ENCODE peak calls at places on chromosomes 13 and 19, in ten cellular contexts. One of them, this sample, is unnamed.

GRCh38 chr19:44662686-44663085 is 8.6 kb upstream of the CEACAM19 start:
- DNase-seq in vagina: no peak
- DNase-seq in Peyer's patch: no peak
- DNase-seq in lower leg skin: no peak
- DNase-seq in A549: no peak
- DNase-seq in prostate gland: no peak
- DNase-seq in uterus: no peak
- DNase-seq in H54: no peak
- DNase-seq in body of pancreas: no peak
- DNase-seq in adrenal gland: no peak
- DNase-seq in this sample: no peak

GRCh38 chr13:76754414-76754813 is 131.8 kb downstream of the KCTD12 start:
- DNase-seq in adrenal gland: no peak
- DNase-seq in Peyer's patch: no peak
- DNase-seq in H54: no peak
- DNase-seq in prostate gland: no peak
- DNase-seq in A549: no peak
- DNase-seq in body of pancreas: peak; percentile 36
- DNase-seq in vagina: no peak
- DNase-seq in uterus: no peak
- DNase-seq in lower leg skin: no peak
- DNase-seq in this sample: no peak

GRCh38 chr13:21175656-21176194 is 627 bp downstream of the SKA3 start:
- DNase-seq in H54: no peak
- DNase-seq in body of pancreas: no peak
- DNase-seq in lower leg skin: no peak
- DNase-seq in A549: no peak
- DNase-seq in adrenal gland: no peak
- DNase-seq in uterus: no peak
- DNase-seq in prostate gland: no peak
- DNase-seq in Peyer's patch: no peak
- DNase-seq in vagina: no peak
- DNase-seq in this sample: peak; percentile 57

GRCh38 chr19:18995804-18996241 is 37.5 kb downstream of the SUGP2 start:
- DNase-seq in body of pancreas: peak; percentile 70
- DNase-seq in Peyer's patch: peak; percentile 47
- DNase-seq in lower leg skin: no peak
- DNase-seq in vagina: no peak
- DNase-seq in H54: peak; percentile 86
- DNase-seq in uterus: peak; percentile 37
- DNase-seq in adrenal gland: peak; percentile 82
- DNase-seq in A549: peak; percentile 64
- DNase-seq in prostate gland: peak; percentile 30
- DNase-seq in this sample: peak; percentile 44

GRCh38 chr13:102587916-102588315 is 8.9 kb upstream of the TPP2 start:
- DNase-seq in Peyer's patch: no peak
- DNase-seq in vagina: no peak
- DNase-seq in H54: no peak
- DNase-seq in uterus: no peak
- DNase-seq in lower leg skin: no peak
- DNase-seq in prostate gland: no peak
- DNase-seq in A549: no peak
- DNase-seq in adrenal gland: no peak
- DNase-seq in body of pancreas: no peak
- DNase-seq in this sample: no peak

GRCh38 chr13:29948246-29948645 is 97.8 kb upstream of the UBL3 start:
- DNase-seq in body of pancreas: no peak
- DNase-seq in Peyer's patch: no peak
- DNase-seq in uterus: no peak
- DNase-seq in H54: no peak
- DNase-seq in lower leg skin: no peak
- DNase-seq in prostate gland: no peak
- DNase-seq in vagina: no peak
- DNase-seq in A549: no peak
- DNase-seq in adrenal gland: no peak
- DNase-seq in this sample: no peak

GRCh38 chr19:10295847-10296591 is 6.3 kb downstream of the ICAM5 start:
- DNase-seq in A549: no peak
- DNase-seq in vagina: no peak
- DNase-seq in prostate gland: no peak
- DNase-seq in adrenal gland: no peak
- DNase-seq in lower leg skin: no peak
- DNase-seq in H54: no peak
- DNase-seq in Peyer's patch: no peak
- DNase-seq in body of pancreas: no peak
- DNase-seq in uterus: no peak
- DNase-seq in this sample: peak; percentile 73

GRCh38 chr13:102965802-102966201 is 100.4 kb downstream of the SLC10A2 start:
- DNase-seq in body of pancreas: no peak
- DNase-seq in A549: no peak
- DNase-seq in vagina: no peak
- DNase-seq in H54: no peak
- DNase-seq in Peyer's patch: no peak
- DNase-seq in prostate gland: no peak
- DNase-seq in lower leg skin: no peak
- DNase-seq in uterus: no peak
- DNase-seq in adrenal gland: no peak
- DNase-seq in this sample: no peak

GRCh38 chr19:13002389-13002898 is 7.2 kb downstream of the NFIX start:
- DNase-seq in adrenal gland: no peak
- DNase-seq in uterus: no peak
- DNase-seq in A549: no peak
- DNase-seq in body of pancreas: no peak
- DNase-seq in lower leg skin: no peak
- DNase-seq in Peyer's patch: no peak
- DNase-seq in prostate gland: peak; percentile 79
- DNase-seq in H54: no peak
- DNase-seq in vagina: no peak
- DNase-seq in this sample: no peak

GRCh38 chr13:44918323-44919102 is 70.8 kb downstream of the NUFIP1 start:
- DNase-seq in lower leg skin: peak; percentile 87
- DNase-seq in Peyer's patch: peak; percentile 95
- DNase-seq in body of pancreas: peak; percentile 93
- DNase-seq in uterus: peak; percentile 88
- DNase-seq in A549: no peak
- DNase-seq in vagina: peak; percentile 95
- DNase-seq in adrenal gland: peak; percentile 95
- DNase-seq in prostate gland: peak; percentile 83
- DNase-seq in H54: peak; percentile 40
- DNase-seq in this sample: peak; percentile 91

GRCh38 chr13:102394158-102395053 is 7.4 kb downstream of the FGF14 start:
- DNase-seq in uterus: peak; percentile 95
- DNase-seq in prostate gland: peak; percentile 73
- DNase-seq in body of pancreas: peak; percentile 97
- DNase-seq in Peyer's patch: peak; percentile 97
- DNase-seq in adrenal gland: peak; percentile 94
- DNase-seq in A549: peak; percentile 86
- DNase-seq in H54: no peak
- DNase-seq in vagina: peak; percentile 93
- DNase-seq in lower leg skin: peak; percentile 94
- DNase-seq in this sample: peak; percentile 94

GRCh38 chr13:44719857-44720671 is 143.9 kb upstream of the TSC22D1 start:
- DNase-seq in prostate gland: no peak
- DNase-seq in body of pancreas: peak; percentile 8
- DNase-seq in uterus: no peak
- DNase-seq in adrenal gland: no peak
- DNase-seq in H54: no peak
- DNase-seq in Peyer's patch: no peak
- DNase-seq in lower leg skin: no peak
- DNase-seq in A549: peak; percentile 22
- DNase-seq in vagina: no peak
- DNase-seq in this sample: no peak

GRCh38 chr13:52446265-52446664 is 4.2 kb downstream of the VPS36 start:
- DNase-seq in Peyer's patch: no peak
- DNase-seq in vagina: no peak
- DNase-seq in H54: no peak
- DNase-seq in A549: no peak
- DNase-seq in adrenal gland: no peak
- DNase-seq in lower leg skin: no peak
- DNase-seq in body of pancreas: no peak
- DNase-seq in prostate gland: no peak
- DNase-seq in uterus: no peak
- DNase-seq in this sample: no peak

GRCh38 chr13:34044660-34045080 is 226.7 kb downstream of the RFC3 start:
- DNase-seq in body of pancreas: no peak
- DNase-seq in lower leg skin: no peak
- DNase-seq in prostate gland: peak; percentile 34
- DNase-seq in adrenal gland: peak; percentile 20
- DNase-seq in A549: peak; percentile 75
- DNase-seq in H54: no peak
- DNase-seq in vagina: no peak
- DNase-seq in Peyer's patch: no peak
- DNase-seq in uterus: no peak
- DNase-seq in this sample: no peak

GRCh38 chr19:10226021-10226375 is 5.1 kb downstream of the S1PR2 start:
- DNase-seq in lower leg skin: no peak
- DNase-seq in A549: no peak
- DNase-seq in body of pancreas: no peak
- DNase-seq in prostate gland: no peak
- DNase-seq in uterus: no peak
- DNase-seq in vagina: no peak
- DNase-seq in H54: no peak
- DNase-seq in Peyer's patch: no peak
- DNase-seq in adrenal gland: no peak
- DNase-seq in this sample: no peak

GRCh38 chr19:6947745-6948144 is 60.4 kb downstream of the ADGRE1 start:
- DNase-seq in A549: peak; percentile 68
- DNase-seq in lower leg skin: no peak
- DNase-seq in vagina: no peak
- DNase-seq in uterus: no peak
- DNase-seq in adrenal gland: no peak
- DNase-seq in Peyer's patch: no peak
- DNase-seq in body of pancreas: no peak
- DNase-seq in prostate gland: no peak
- DNase-seq in H54: peak; percentile 77
- DNase-seq in this sample: no peak

GRCh38 chr13:39370048-39370447 is 232.9 kb downstream of the LHFPL6 start:
- DNase-seq in Peyer's patch: no peak
- DNase-seq in prostate gland: no peak
- DNase-seq in lower leg skin: no peak
- DNase-seq in A549: no peak
- DNase-seq in body of pancreas: no peak
- DNase-seq in uterus: no peak
- DNase-seq in adrenal gland: no peak
- DNase-seq in H54: no peak
- DNase-seq in vagina: no peak
- DNase-seq in this sample: no peak

GRCh38 chr19:2171349-2172145 is 7.8 kb downstream of the DOT1L start:
- DNase-seq in vagina: no peak
- DNase-seq in A549: no peak
- DNase-seq in body of pancreas: peak; percentile 64
- DNase-seq in Peyer's patch: peak; percentile 85
- DNase-seq in lower leg skin: no peak
- DNase-seq in prostate gland: no peak
- DNase-seq in adrenal gland: peak; percentile 78
- DNase-seq in H54: no peak
- DNase-seq in uterus: no peak
- DNase-seq in this sample: peak; percentile 78
- TF ChIP-seq POLR2A in vagina: no peak
- TF ChIP-seq POLR2A in A549: no peak
- TF ChIP-seq POLR2A in body of pancreas: no peak
- TF ChIP-seq POLR2A in Peyer's patch: no peak
- TF ChIP-seq POLR2A in lower leg skin: no peak
- TF ChIP-seq POLR2A in prostate gland: no peak
- TF ChIP-seq POLR2A in adrenal gland: no peak
- TF ChIP-seq POLR2A in H54: no peak
- TF ChIP-seq POLR2A in uterus: no peak
- TF ChIP-seq POLR2A in this sample: no peak

GRCh38 chr13:75482070-75482819 is at the start of gene TBC1D4:
- DNase-seq in Peyer's patch: peak; percentile 90
- DNase-seq in lower leg skin: peak; percentile 82
- DNase-seq in adrenal gland: peak; percentile 95
- DNase-seq in vagina: no peak
- DNase-seq in prostate gland: peak; percentile 90
- DNase-seq in body of pancreas: peak; percentile 89
- DNase-seq in H54: peak; percentile 67
- DNase-seq in A549: peak; percentile 90
- DNase-seq in uterus: peak; percentile 81
- DNase-seq in this sample: peak; percentile 89
- TF ChIP-seq POLR2A in Peyer's patch: peak; percentile 33
- TF ChIP-seq POLR2A in lower leg skin: no peak
- TF ChIP-seq POLR2A in adrenal gland: no peak
- TF ChIP-seq POLR2A in vagina: no peak
- TF ChIP-seq POLR2A in prostate gland: peak; percentile 14
- TF ChIP-seq POLR2A in body of pancreas: peak; percentile 40
- TF ChIP-seq POLR2A in H54: peak; percentile 35
- TF ChIP-seq POLR2A in A549: peak; percentile 27
- TF ChIP-seq POLR2A in uterus: peak; percentile 27
- TF ChIP-seq POLR2A in this sample: no peak

GRCh38 chr13:46132109-46132508 is 27.3 kb upstream of the CPB2 start:
- DNase-seq in lower leg skin: no peak
- DNase-seq in prostate gland: no peak
- DNase-seq in adrenal gland: no peak
- DNase-seq in A549: no peak
- DNase-seq in body of pancreas: no peak
- DNase-seq in uterus: no peak
- DNase-seq in vagina: no peak
- DNase-seq in H54: no peak
- DNase-seq in Peyer's patch: no peak
- DNase-seq in this sample: no peak
- TF ChIP-seq POLR2A in lower leg skin: no peak
- TF ChIP-seq POLR2A in prostate gland: no peak
- TF ChIP-seq POLR2A in adrenal gland: no peak
- TF ChIP-seq POLR2A in A549: no peak
- TF ChIP-seq POLR2A in body of pancreas: no peak
- TF ChIP-seq POLR2A in uterus: no peak
- TF ChIP-seq POLR2A in vagina: no peak
- TF ChIP-seq POLR2A in H54: no peak
- TF ChIP-seq POLR2A in Peyer's patch: no peak
- TF ChIP-seq POLR2A in this sample: no peak

GRCh38 chr19:49536921-49537462 is 9.2 kb downstream of the RCN3 start:
- DNase-seq in Peyer's patch: no peak
- DNase-seq in vagina: no peak
- DNase-seq in adrenal gland: no peak
- DNase-seq in lower leg skin: no peak
- DNase-seq in prostate gland: no peak
- DNase-seq in body of pancreas: no peak
- DNase-seq in A549: no peak
- DNase-seq in uterus: no peak
- DNase-seq in H54: no peak
- DNase-seq in this sample: no peak

GRCh38 chr19:49538643-49539042 is 10.8 kb downstream of the RCN3 start:
- DNase-seq in adrenal gland: no peak
- DNase-seq in H54: no peak
- DNase-seq in vagina: no peak
- DNase-seq in body of pancreas: no peak
- DNase-seq in A549: no peak
- DNase-seq in Peyer's patch: no peak
- DNase-seq in prostate gland: no peak
- DNase-seq in uterus: no peak
- DNase-seq in lower leg skin: no peak
- DNase-seq in this sample: no peak

GRCh38 chr19:49530708-49531107 is 2.9 kb downstream of the RCN3 start:
- DNase-seq in lower leg skin: no peak
- DNase-seq in uterus: no peak
- DNase-seq in Peyer's patch: no peak
- DNase-seq in A549: no peak
- DNase-seq in vagina: no peak
- DNase-seq in body of pancreas: no peak
- DNase-seq in adrenal gland: no peak
- DNase-seq in H54: no peak
- DNase-seq in prostate gland: no peak
- DNase-seq in this sample: no peak

GRCh38 chr19:49534632-49535385 is 7.0 kb downstream of the RCN3 start:
- DNase-seq in adrenal gland: no peak
- DNase-seq in body of pancreas: no peak
- DNase-seq in lower leg skin: no peak
- DNase-seq in uterus: no peak
- DNase-seq in A549: no peak
- DNase-seq in H54: no peak
- DNase-seq in Peyer's patch: no peak
- DNase-seq in vagina: no peak
- DNase-seq in prostate gland: no peak
- DNase-seq in this sample: no peak

GRCh38 chr19:49533551-49534488 is 6.0 kb downstream of the RCN3 start:
- DNase-seq in prostate gland: peak; percentile 55
- DNase-seq in A549: peak; percentile 85
- DNase-seq in vagina: no peak
- DNase-seq in adrenal gland: peak; percentile 62
- DNase-seq in lower leg skin: peak; percentile 71
- DNase-seq in uterus: peak; percentile 79
- DNase-seq in Peyer's patch: peak; percentile 88
- DNase-seq in H54: peak; percentile 92
- DNase-seq in body of pancreas: peak; percentile 77
- DNase-seq in this sample: peak; percentile 90
- TF ChIP-seq POLR2A in prostate gland: no peak
- TF ChIP-seq POLR2A in A549: no peak
- TF ChIP-seq POLR2A in vagina: no peak
- TF ChIP-seq POLR2A in adrenal gland: no peak
- TF ChIP-seq POLR2A in lower leg skin: no peak
- TF ChIP-seq POLR2A in uterus: no peak
- TF ChIP-seq POLR2A in Peyer's patch: no peak
- TF ChIP-seq POLR2A in H54: peak; percentile 17
- TF ChIP-seq POLR2A in body of pancreas: no peak
- TF ChIP-seq POLR2A in this sample: no peak

This sample was measured in erythroblast.